ENCODE peak calls at places on chromosomes 6 and 20, in seven cellular contexts. M is WERI-Rb-1, X is cardiac fibroblast, J is AG09309, B is ovary, W is spleen, A is pancreas. C is an unnamed sample.

GRCh38 chr20:34111057-34111711 is 859 bp downstream of the EIF2S2 start:
- DNase-seq in J (peak), B (no peak), A (no peak), W (peak), M (no peak), X (peak), C (peak)

GRCh38 chr20:30376767-30377658 is 880.5 kb upstream of the DEFB115 start:
- DNase-seq in B (peak), M (peak), W (peak), J (peak), X (peak), A (peak), C (no peak)

GRCh38 chr6:73644941-73645591 is 8.7 kb downstream of the SLC17A5 start:
- DNase-seq in B (no peak), A (no peak), X (no peak), W (no peak), M (no peak), J (no peak), C (no peak)

GRCh38 chr6:136795996-136796395 is 3.7 kb upstream of the MAP3K5 start:
- DNase-seq in X (no peak), A (no peak), M (no peak), W (no peak), B (no peak), J (no peak), C (no peak)

GRCh38 chr20:40883097-40883496 is 145.5 kb upstream of the TOP1 start:
- DNase-seq in B (no peak), A (no peak), X (no peak), J (no peak), W (no peak), M (no peak), C (no peak)

GRCh38 chr6:31304683-31305082 is 32.8 kb upstream of the HLA-C start:
- DNase-seq in M (no peak), A (no peak), B (no peak), X (no peak), J (no peak), W (no peak), C (no peak)

GRCh38 chr6:786946-787763 is 94.2 kb upstream of the EXOC2 start:
- DNase-seq in A (no peak), J (no peak), X (peak), B (no peak), M (peak), W (no peak), C (no peak)

GRCh38 chr6:44053760-44054556 is 73.3 kb downstream of the MRPL14 start:
- DNase-seq in W (peak), A (peak), X (peak), B (no peak), M (no peak), J (peak), C (no peak)

GRCh38 chr6:89692256-89692655 is 53.7 kb upstream of the LYRM2 start:
- DNase-seq in B (no peak), J (no peak), X (no peak), A (no peak), M (no peak), W (no peak), C (no peak)

GRCh38 chr20:44485078-44485829 is 9.6 kb downstream of the TTPAL start:
- DNase-seq in X (no peak), J (no peak), A (no peak), W (no peak), B (no peak), M (no peak), C (no peak)

GRCh38 chr6:43670623-43670986 is 17.0 kb downstream of the MRPS18A start:
- DNase-seq in X (no peak), W (no peak), A (no peak), M (no peak), B (no peak), J (no peak), C (no peak)

GRCh38 chr6:138804986-138805385 is 9.1 kb downstream of the ECT2L start:
- DNase-seq in M (no peak), B (no peak), A (no peak), X (no peak), W (no peak), J (no peak), C (no peak)

GRCh38 chr6:146901940-146902816 is 302.0 kb upstream of the STXBP5 start:
- DNase-seq in J (no peak), M (no peak), X (no peak), W (no peak), B (no peak), A (no peak), C (no peak)
- TF ChIP-seq CTCF in J (peak), M (no peak), X (peak), W (no peak), B (no peak), A (no peak), C (no peak)

GRCh38 chr20:58471835-58472164 is 43.4 kb downstream of the APCDD1L start:
- DNase-seq in W (no peak), A (no peak), M (peak), B (no peak), J (no peak), X (no peak), C (no peak)

GRCh38 chr20:58472273-58473018 is 42.8 kb downstream of the APCDD1L start:
- DNase-seq in J (no peak), B (no peak), M (no peak), W (no peak), A (no peak), X (no peak), C (no peak)

GRCh38 chr20:58470336-58470978 is 44.7 kb downstream of the APCDD1L start:
- DNase-seq in X (no peak), J (no peak), A (no peak), W (no peak), B (no peak), M (no peak), C (no peak)

GRCh38 chr20:58469500-58470129 is 45.6 kb downstream of the APCDD1L start:
- DNase-seq in J (no peak), X (no peak), A (no peak), M (no peak), W (no peak), B (no peak), C (no peak)

GRCh38 chr20:58471161-58471834 is 43.9 kb downstream of the APCDD1L start:
- DNase-seq in J (no peak), M (peak), W (no peak), X (peak), A (no peak), B (peak), C (no peak)
- TF ChIP-seq CTCF in J (no peak), M (no peak), W (no peak), X (no peak), A (no peak), B (no peak), C (no peak)

GRCh38 chr6:129621252-129621651 is 88.7 kb downstream of the ARHGAP18 start:
- DNase-seq in M (peak), J (no peak), X (no peak), B (no peak), W (no peak), A (no peak), C (no peak)
- TF ChIP-seq CTCF in M (peak), J (peak), X (peak), B (no peak), W (no peak), A (no peak), C (no peak)

DNA sequence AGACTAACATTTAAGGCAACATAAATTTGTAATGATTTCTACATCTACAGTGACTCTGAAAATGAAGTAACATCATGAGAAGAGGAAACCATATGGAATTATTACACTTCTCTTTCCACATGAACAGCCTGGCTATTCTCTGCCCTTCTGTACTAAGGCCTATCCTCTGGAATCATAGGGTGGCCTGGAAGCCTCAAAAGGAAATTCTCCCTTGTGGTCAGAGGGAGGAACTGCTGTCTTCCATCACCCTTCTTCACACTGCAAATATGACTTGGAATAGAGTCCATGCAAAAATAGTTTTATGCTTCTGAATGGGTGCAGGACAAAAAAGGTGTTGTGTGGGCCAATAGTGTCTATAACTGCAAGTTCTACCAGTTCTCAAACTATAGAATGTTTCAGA is 44.6 kb upstream of the SH3BGRL2 start:
- DNase-seq in M (peak), X (peak), A (no peak), J (no peak), B (no peak), W (no peak), C (no peak)
- TF ChIP-seq CTCF in M (peak), X (peak), A (no peak), J (peak), B (no peak), W (no peak), C (no peak)

GRCh38 chr20:35353646-35354045 is 58.1 kb downstream of the UQCC1 start:
- DNase-seq in W (no peak), A (no peak), B (no peak), J (no peak), X (no peak), M (no peak), C (no peak)
- TF ChIP-seq CTCF in W (no peak), A (no peak), B (no peak), J (no peak), X (no peak), M (no peak), C (no peak)

DNA sequence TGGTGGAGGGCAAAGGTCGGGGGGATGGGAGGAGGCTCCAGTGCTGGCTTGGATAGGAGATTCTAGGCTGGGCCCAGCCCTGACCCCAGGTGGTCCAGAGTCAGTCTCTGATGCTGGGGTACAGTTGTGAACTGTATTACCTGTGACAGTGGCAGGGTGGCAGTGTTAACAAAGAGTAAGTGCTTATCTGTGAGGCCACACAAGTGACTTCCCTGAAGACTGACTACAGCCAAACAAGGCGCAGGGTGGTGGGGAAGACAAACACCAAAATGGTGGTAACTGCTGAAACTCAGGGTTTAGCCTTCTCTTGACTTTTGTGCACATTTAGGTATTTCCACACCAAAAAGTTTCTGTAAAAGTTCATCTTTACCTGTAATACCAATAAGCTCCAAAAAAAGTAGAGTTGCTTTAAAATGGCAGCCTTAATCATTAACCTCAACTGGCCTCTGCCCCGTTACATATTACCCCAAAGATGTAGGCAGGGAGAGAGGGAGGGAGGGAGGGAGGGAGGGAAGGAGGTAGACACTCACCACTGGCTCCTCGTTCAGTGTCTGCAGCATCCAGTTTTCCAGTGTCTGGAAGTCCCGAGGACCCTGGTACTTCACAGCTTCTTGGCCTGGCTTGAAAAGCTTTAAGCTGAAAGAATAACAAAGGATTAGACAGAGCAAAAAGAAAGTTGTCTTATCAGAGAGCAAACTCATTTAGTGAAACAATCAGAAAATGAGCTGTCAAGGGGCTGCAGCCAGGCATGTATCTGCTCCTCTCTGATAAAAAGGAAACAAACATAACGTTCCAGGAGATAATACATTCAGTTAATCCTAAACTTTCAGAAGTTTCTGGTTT is 11.3 kb downstream of the TXNDC5 start:
- DNase-seq in A (no peak), J (no peak), W (no peak), B (no peak), M (peak), X (no peak), C (no peak)
- TF ChIP-seq CTCF in A (no peak), J (no peak), W (no peak), B (no peak), M (peak), X (peak), C (no peak)

GRCh38 chr20:53738039-53738944 is 144.7 kb upstream of the ZNF217 start:
- DNase-seq in J (peak), A (peak), X (peak), M (peak), B (peak), W (no peak), C (peak)
- TF ChIP-seq CTCF in J (no peak), A (no peak), X (no peak), M (no peak), B (no peak), W (no peak), C (no peak)

DNA sequence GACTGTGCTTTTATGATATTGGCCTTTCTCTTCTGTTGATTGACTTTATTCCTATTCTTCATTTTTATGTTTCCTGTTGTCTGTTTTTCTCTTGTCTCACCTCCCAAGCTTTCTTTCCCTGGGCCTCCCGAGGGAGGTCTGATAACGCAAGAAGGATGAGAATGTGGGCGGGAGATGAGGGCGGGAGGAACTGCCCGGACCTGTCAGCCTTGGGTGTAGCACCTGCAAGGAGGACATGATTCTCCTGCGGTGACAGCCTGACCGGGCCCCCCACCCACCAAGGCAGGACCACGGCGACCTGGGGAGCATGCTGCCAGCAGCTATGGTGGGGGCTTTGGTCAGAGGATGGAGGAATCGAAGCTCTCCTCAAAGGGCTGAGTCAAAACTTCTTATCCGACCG is 86.9 kb downstream of the PLEKHG1 start:
- DNase-seq in X (no peak), J (no peak), M (no peak), A (no peak), B (no peak), W (peak), C (no peak)
- TF ChIP-seq CTCF in X (no peak), J (no peak), M (no peak), A (no peak), B (no peak), W (no peak), C (no peak)

GRCh38 chr20:1105599-1106194 is 12.7 kb upstream of the PSMF1 start:
- DNase-seq in J (no peak), A (no peak), W (no peak), X (no peak), M (no peak), B (no peak), C (no peak)

GRCh38 chr20:1103751-1104150 is 14.7 kb upstream of the PSMF1 start:
- DNase-seq in M (no peak), W (no peak), B (no peak), J (no peak), A (no peak), X (no peak), C (no peak)

GRCh38 chr20:1107176-1107575 is 11.2 kb upstream of the PSMF1 start:
- DNase-seq in J (no peak), X (no peak), W (no peak), B (no peak), A (no peak), M (no peak), C (no peak)

GRCh38 chr20:1102016-1102415 is 16.4 kb upstream of the PSMF1 start:
- DNase-seq in W (no peak), M (no peak), A (no peak), X (no peak), J (no peak), B (no peak), C (no peak)

GRCh38 chr20:1101533-1101932 is 16.9 kb upstream of the PSMF1 start:
- DNase-seq in A (no peak), W (no peak), B (no peak), J (no peak), X (no peak), M (no peak), C (no peak)
- TF ChIP-seq CTCF in A (no peak), W (no peak), B (no peak), J (no peak), X (no peak), M (no peak), C (no peak)